ENCODE peak calls at places on chromosomes 2 and 18, in four cellular contexts. V is WERI-Rb-1, L is H1, P is fibroblast of lung. K is an unnamed sample. For H3K36me3, the result is how much of the 10 kb centered on the place peaks cover.

GRCh38 chr2:55133467-55134315 is 83.4 kb upstream of the RTN4 start:
- DNase-seq in V (no peak), L (no peak), P (peak), K (no peak)

GRCh38 chr18:39841133-39842041 is 2113.6 kb upstream of the PIK3C3 start:
- DNase-seq in V (peak), L (peak), P (peak), K (peak)

GRCh38 chr2:232321817-232322559 is 56.6 kb upstream of the ALPP start:
- DNase-seq in V (no peak), L (no peak), P (no peak), K (no peak)

GRCh38 chr2:216745453-216745852 is 50.1 kb upstream of the IGFBP5 start:
- DNase-seq in V (no peak), L (no peak), P (no peak), K (no peak)

GRCh38 chr2:160810406-160810805 is 316.8 kb upstream of the RBMS1 start:
- DNase-seq in V (no peak), L (no peak), P (no peak), K (no peak)

GRCh38 chr2:66469219-66469902 is 34.4 kb downstream of the MEIS1 start:
- DNase-seq in V (no peak), L (no peak), P (no peak), K (no peak)

GRCh38 chr2:116132833-116133232 is 1681.7 kb upstream of the DDX18 start:
- DNase-seq in V (peak), L (no peak), P (no peak), K (no peak)

GRCh38 chr2:240604291-240604938 is 17.9 kb downstream of the CAPN10 start:
- DNase-seq in V (peak), L (no peak), P (peak), K (no peak)

GRCh38 chr2:210478661-210479060 is 2.1 kb upstream of the LANCL1 start:
- DNase-seq in V (no peak), L (no peak), P (no peak), K (no peak)

GRCh38 chr2:70974592-70974991 is 3.8 kb upstream of the ANKRD53 start:
- DNase-seq in V (no peak), L (peak), P (no peak), K (no peak)

GRCh38 chr2:70977605-70978205 is 725 bp upstream of the ANKRD53 start:
- DNase-seq in V (no peak), L (peak), P (peak), K (peak)

GRCh38 chr2:70979626-70980025 is 1.2 kb downstream of the ANKRD53 start:
- DNase-seq in V (no peak), L (no peak), P (no peak), K (no peak)

GRCh38 chr2:70978388-70979357 is at the start of gene ANKRD53:
- DNase-seq in V (no peak), L (peak), P (peak), K (peak)

DNA sequence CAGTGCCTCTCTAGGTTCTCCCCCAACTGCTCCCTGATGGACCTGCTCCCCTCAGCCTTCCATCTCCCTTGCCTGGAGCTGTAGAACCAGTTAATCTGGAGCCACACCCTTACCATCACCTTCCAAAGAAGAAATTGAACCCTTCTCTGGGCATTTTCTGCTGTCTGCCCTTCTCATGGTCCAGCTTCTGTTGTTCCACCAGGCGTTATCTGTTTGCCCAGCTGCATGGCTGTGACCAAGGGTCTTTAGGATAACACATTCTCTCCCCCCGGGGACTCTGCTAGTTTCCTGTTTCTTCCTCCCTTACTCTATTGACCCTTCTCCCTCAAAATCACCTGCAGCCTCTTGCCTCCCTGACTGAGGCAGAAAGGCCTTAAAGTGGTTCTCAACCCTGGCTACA is 3.2 kb upstream of the ANKRD53 start:
- DNase-seq in V (no peak), L (no peak), P (no peak), K (no peak)
- H3K4me3 ChIP-seq in V (no peak), L (no peak), P (no peak), K (no peak)

GRCh38 chr18:57970356-57971095 is 73.5 kb upstream of the NEDD4L start:
- DNase-seq in V (peak), L (peak), P (no peak), K (no peak)
- TF ChIP-seq CTCF in V (peak), L (peak), P (peak), K (peak)

DNA sequence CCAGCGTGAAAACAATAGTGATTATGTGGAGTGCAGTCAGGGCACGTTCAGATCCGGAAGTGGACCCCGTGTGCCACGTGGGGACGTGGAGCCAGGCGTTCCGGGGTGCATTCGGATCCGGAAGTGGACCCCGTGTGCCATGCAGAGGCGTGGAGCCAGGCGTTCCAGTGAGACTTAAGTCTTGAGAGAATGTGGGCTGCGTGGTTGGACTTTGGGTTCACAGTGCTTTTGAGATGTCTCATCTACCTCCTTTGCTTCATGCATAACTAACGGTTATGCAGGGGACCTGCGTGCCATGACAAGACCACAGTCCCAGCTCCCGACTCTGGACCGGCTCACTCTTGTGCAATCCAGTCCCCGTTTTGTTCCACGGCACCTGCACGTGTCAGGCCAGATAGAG is 28.8 kb downstream of the CTDP1 start:
- DNase-seq in V (no peak), L (no peak), P (no peak), K (no peak)
- H3K36me3 ChIP-seq in V (half or more), L (under half), P (under half), K (under half)

DNA sequence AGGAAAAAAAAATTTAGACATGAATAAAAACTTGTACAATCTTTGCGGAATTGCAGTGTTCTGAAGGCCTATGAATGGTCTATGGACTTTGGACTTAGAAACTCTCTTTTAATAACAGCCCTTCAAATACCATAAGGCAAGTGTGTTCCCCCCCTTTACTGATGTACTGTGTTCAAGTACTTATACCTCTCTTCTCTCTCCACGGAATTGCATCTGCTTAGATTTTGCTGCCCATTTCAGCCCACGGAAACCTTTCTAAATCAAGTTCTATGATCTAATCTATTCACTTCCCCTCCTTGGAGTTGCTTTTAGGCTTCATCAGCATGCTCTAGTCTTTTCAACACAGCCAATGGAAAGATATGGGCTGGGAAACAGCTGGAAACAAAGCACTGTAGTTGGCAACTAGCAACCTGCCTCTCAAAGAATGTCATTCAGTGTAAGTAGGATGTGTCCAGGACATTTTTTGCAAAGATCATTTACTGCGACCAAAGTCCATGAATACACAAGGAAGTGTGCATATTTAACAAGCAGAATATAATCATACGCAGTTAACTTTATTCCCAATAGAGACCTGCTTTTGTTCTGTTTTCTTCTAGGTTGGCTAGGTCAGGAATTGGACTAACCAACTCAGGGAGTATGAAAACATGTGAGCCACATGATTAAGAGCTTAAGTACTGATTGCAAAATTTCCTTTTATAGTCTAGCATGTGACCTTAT is 58.0 kb downstream of the SLC40A1 start:
- DNase-seq in V (no peak), L (no peak), P (no peak), K (peak)
- H3K4me3 ChIP-seq in V (no peak), L (no peak), P (no peak), K (no peak)

GRCh38 chr2:230779607-230780006 is 67.0 kb downstream of the CAB39 start:
- DNase-seq in V (no peak), L (no peak), P (no peak), K (no peak)

GRCh38 chr2:230779141-230779523 is 66.5 kb downstream of the CAB39 start:
- DNase-seq in V (no peak), L (no peak), P (no peak), K (no peak)

GRCh38 chr2:230778350-230779140 is 65.9 kb downstream of the CAB39 start:
- DNase-seq in V (no peak), L (no peak), P (peak), K (no peak)

GRCh38 chr2:230775737-230776136 is 63.1 kb downstream of the CAB39 start:
- DNase-seq in V (no peak), L (no peak), P (no peak), K (no peak)

GRCh38 chr2:230777681-230778080 is 65.0 kb downstream of the CAB39 start:
- DNase-seq in V (no peak), L (no peak), P (peak), K (peak)
- TF ChIP-seq CTCF in V (no peak), L (no peak), P (no peak), K (no peak)

GRCh38 chr2:38747007-38747424 is 4.1 kb downstream of the SRSF7 start:
- DNase-seq in V (no peak), L (no peak), P (no peak), K (no peak)
- H3K36me3 ChIP-seq in V (half or more), L (half or more), P (under half), K (under half)

GRCh38 chr2:47056374-47056773 is 98.7 kb downstream of the STPG4 start:
- DNase-seq in V (no peak), L (no peak), P (peak), K (no peak)
- H3K4me3 ChIP-seq in V (no peak), L (no peak), P (no peak), K (no peak)

K was measured in bronchial epithelial cell.